ENCODE peak calls at places on chromosomes 12 and 14, in seven cellular contexts. Y, M, C, K, L, F and J are unnamed samples.

GRCh38 chr12:94198872-94199271 is 50.5 kb downstream of the PLXNC1 start:
- DNase-seq in Y (no peak), M (no peak), C (no peak), K (no peak), L (no peak), F (no peak), J (no peak)

GRCh38 chr12:90226211-90226610 is 517.6 kb upstream of the ATP2B1 start:
- DNase-seq in Y (no peak), M (no peak), C (no peak), K (no peak), L (no peak), F (no peak), J (no peak)

GRCh38 chr14:104979758-104980591 is 1.8 kb upstream of the AHNAK2 start:
- DNase-seq in Y (no peak), M (no peak), C (peak), K (no peak), L (peak), F (no peak), J (no peak)

GRCh38 chr12:57895337-57896138 is 45.8 kb upstream of the ATP23 start:
- DNase-seq in Y (no peak), M (no peak), C (no peak), K (peak), L (no peak), F (peak), J (no peak)

GRCh38 chr12:92702754-92703679 is at the start of gene PLEKHG7:
- DNase-seq in Y (no peak), M (no peak), C (no peak), K (peak), L (no peak), F (no peak), J (peak)

GRCh38 chr14:75543786-75544185 is 21.5 kb downstream of the BATF start:
- DNase-seq in Y (no peak), M (no peak), C (no peak), K (no peak), L (no peak), F (peak), J (no peak)

GRCh38 chr14:73712071-73712506 is 2.1 kb downstream of the PNMA1 start:
- DNase-seq in Y (no peak), M (no peak), C (no peak), K (peak), L (no peak), F (no peak), J (no peak)

GRCh38 chr14:31781578-31781977 is 220.4 kb downstream of the NUBPL start:
- DNase-seq in Y (no peak), M (no peak), C (no peak), K (peak), L (no peak), F (peak), J (peak)

GRCh38 chr12:121170581-121171260 is 38.0 kb downstream of the P2RX7 start:
- DNase-seq in Y (no peak), M (no peak), C (no peak), K (no peak), L (no peak), F (no peak), J (no peak)

GRCh38 chr12:52792185-52793029 is 3.5 kb downstream of the KRT3 start:
- DNase-seq in Y (no peak), M (no peak), C (no peak), K (no peak), L (no peak), F (no peak), J (no peak)

GRCh38 chr12:57475271-57476161 is 4.2 kb downstream of the ARHGAP9 start:
- DNase-seq in Y (no peak), M (no peak), C (peak), K (no peak), L (peak), F (peak), J (no peak)

GRCh38 chr12:52949413-52950331 is 754 bp downstream of the KRT18 start:
- DNase-seq in Y (no peak), M (peak), C (no peak), K (no peak), L (peak), F (peak), J (no peak)

GRCh38 chr12:22981711-22982110 is 356.7 kb downstream of the ETNK1 start:
- DNase-seq in Y (no peak), M (peak), C (no peak), K (no peak), L (peak), F (peak), J (no peak)

GRCh38 chr12:72288911-72289310 is 16.7 kb downstream of the TRHDE start:
- DNase-seq in Y (no peak), M (no peak), C (no peak), K (no peak), L (no peak), F (no peak), J (no peak)

GRCh38 chr12:1488908-1489381 is 105.4 kb downstream of the FBXL14 start:
- DNase-seq in Y (no peak), M (peak), C (no peak), K (no peak), L (peak), F (no peak), J (no peak)

GRCh38 chr14:50109342-50109741 is 7.0 kb downstream of the VCPKMT start:
- DNase-seq in Y (no peak), M (no peak), C (no peak), K (no peak), L (peak), F (peak), J (no peak)

GRCh38 chr14:70254476-70254961 is 65.8 kb upstream of the SLC8A3 start:
- DNase-seq in Y (peak), M (peak), C (no peak), K (no peak), L (peak), F (peak), J (no peak)

GRCh38 chr14:23572841-23573240 is 5.2 kb upstream of the AP1G2 start:
- DNase-seq in Y (no peak), M (no peak), C (no peak), K (no peak), L (no peak), F (no peak), J (no peak)

GRCh38 chr12:19967486-19967885 is 400.9 kb upstream of the PDE3A start:
- DNase-seq in Y (no peak), M (peak), C (no peak), K (no peak), L (peak), F (peak), J (no peak)

GRCh38 chr14:92105845-92106094 is 612 bp downstream of the ATXN3 start:
- DNase-seq in Y (peak), M (no peak), C (peak), K (peak), L (peak), F (no peak), J (no peak)

GRCh38 chr12:31970199-31970598 is 11.0 kb downstream of the RESF1 start:
- DNase-seq in Y (no peak), M (no peak), C (no peak), K (no peak), L (no peak), F (no peak), J (no peak)

GRCh38 chr12:47361389-47362031 is 281.8 kb upstream of the AMIGO2 start:
- DNase-seq in Y (no peak), M (no peak), C (no peak), K (peak), L (no peak), F (no peak), J (peak)

GRCh38 chr12:111434680-111435338 is 29.1 kb downstream of the SH2B3 start:
- DNase-seq in Y (peak), M (no peak), C (no peak), K (peak), L (peak), F (peak), J (peak)

GRCh38 chr12:7433276-7433822 is 10.6 kb downstream of the CD163L1 start:
- DNase-seq in Y (no peak), M (peak), C (no peak), K (no peak), L (peak), F (peak), J (no peak)

GRCh38 chr14:105629886-105630215 is 103.5 kb downstream of the TMEM121 start:
- DNase-seq in Y (no peak), M (no peak), C (no peak), K (no peak), L (no peak), F (no peak), J (no peak)

GRCh38 chr14:101512396-101512695 is 48.9 kb upstream of the DIO3 start:
- DNase-seq in Y (no peak), M (no peak), C (no peak), K (no peak), L (no peak), F (no peak), J (no peak)

GRCh38 chr12:116919247-116919671 is 8.5 kb downstream of the FBXW8 start:
- DNase-seq in Y (no peak), M (no peak), C (no peak), K (no peak), L (no peak), F (no peak), J (peak)

GRCh38 chr12:8087666-8088065 is 5.6 kb downstream of the NECAP1 start:
- DNase-seq in Y (no peak), M (no peak), C (no peak), K (no peak), L (no peak), F (no peak), J (no peak)

GRCh38 chr12:116033765-116034164 is 243.7 kb downstream of the MED13L start:
- DNase-seq in Y (no peak), M (no peak), C (no peak), K (no peak), L (no peak), F (no peak), J (no peak)

GRCh38 chr12:7806863-7807487 is 17.8 kb downstream of the NANOG start:
- DNase-seq in Y (peak), M (peak), C (peak), K (peak), L (peak), F (peak), J (peak)

GRCh38 chr12:45050331-45050750 is 558 bp downstream of the DBX2 start:
- DNase-seq in Y (no peak), M (no peak), C (no peak), K (no peak), L (no peak), F (no peak), J (no peak)

GRCh38 chr14:50082784-50083466 is 33.4 kb downstream of the VCPKMT start:
- DNase-seq in Y (peak), M (no peak), C (no peak), K (peak), L (no peak), F (peak), J (peak)

GRCh38 chr14:74863274-74863673 is 12.7 kb downstream of the PROX2 start:
- DNase-seq in Y (no peak), M (no peak), C (no peak), K (no peak), L (no peak), F (no peak), J (no peak)

GRCh38 chr12:11834104-11834812 is 184.8 kb downstream of the ETV6 start:
- DNase-seq in Y (no peak), M (no peak), C (no peak), K (no peak), L (peak), F (peak), J (no peak)

GRCh38 chr14:29853272-29853671 is 74.4 kb downstream of the PRKD1 start:
- DNase-seq in Y (no peak), M (no peak), C (no peak), K (no peak), L (no peak), F (no peak), J (no peak)